ENCODE peak calls at places on chromosomes 6 and 20, in six cellular contexts. Y is Peyer's patch, J is lower lobe of right lung, T is fibroblast of pulmonary artery, D is fibroblast of the aortic adventitia, O is WERI-Rb-1. S is an unnamed sample.

GRCh38 chr6:110660066-110660655 is 155.1 kb downstream of the CDK19 start:
- DNase-seq in Y (no peak), J (no peak), T (no peak), D (no peak), O (no peak), S (no peak)

GRCh38 chr6:20212392-20213111 is at the start of gene MBOAT1:
- DNase-seq in Y (peak; percentile 91), J (peak; percentile 94), T (peak; percentile 92), D (peak; percentile 83), O (peak; percentile 96), S (peak; percentile 92)

GRCh38 chr20:53940883-53941546 is 129.4 kb downstream of the BCAS1 start:
- DNase-seq in Y (no peak), J (no peak), T (peak; percentile 91), D (peak; percentile 87), O (no peak), S (peak; percentile 94)

GRCh38 chr6:129281173-129281796 is 398.3 kb downstream of the LAMA2 start:
- DNase-seq in Y (no peak), J (no peak), T (no peak), D (no peak), O (no peak), S (no peak)

GRCh38 chr6:35469711-35470662 is 1.8 kb downstream of the RPL10A start:
- DNase-seq in Y (no peak), J (no peak), T (no peak), D (peak; percentile 31), O (peak; percentile 79), S (no peak)

GRCh38 chr20:23391707-23392310 is 29.5 kb downstream of the NAPB start:
- DNase-seq in Y (no peak), J (no peak), T (no peak), D (no peak), O (no peak), S (no peak)

GRCh38 chr20:42714298-42715141 is 475.2 kb downstream of the PTPRT start:
- DNase-seq in Y (no peak), J (no peak), T (no peak), D (no peak), O (no peak), S (no peak)

GRCh38 chr6:106927531-106928398 is 46.8 kb downstream of the CD24 start:
- DNase-seq in Y (no peak), J (no peak), T (peak; percentile 52), D (peak; percentile 47), O (no peak), S (peak; percentile 6)

GRCh38 chr6:159229526-159229925 is 60.3 kb downstream of the FNDC1 start:
- DNase-seq in Y (no peak), J (no peak), T (no peak), D (no peak), O (no peak), S (peak; percentile 47)

GRCh38 chr6:53862517-53863457 is 68.0 kb downstream of the LRRC1 start:
- DNase-seq in Y (no peak), J (no peak), T (peak; percentile 55), D (peak; percentile 72), O (no peak), S (peak; percentile 87)

GRCh38 chr6:21522773-21523490 is 70.6 kb upstream of the SOX4 start:
- DNase-seq in Y (no peak), J (no peak), T (no peak), D (no peak), O (peak; percentile 76), S (no peak)

GRCh38 chr6:71124340-71124739 is 164.3 kb upstream of the OGFRL1 start:
- DNase-seq in Y (no peak), J (no peak), T (peak; percentile 28), D (no peak), O (no peak), S (no peak)

GRCh38 chr6:160139420-160139851 is 17.8 kb downstream of the SLC22A1 start:
- DNase-seq in Y (no peak), J (no peak), T (peak; percentile 90), D (peak; percentile 83), O (no peak), S (peak; percentile 71)

GRCh38 chr6:24907959-24908358 is 27.8 kb downstream of the RIPOR2 start:
- DNase-seq in Y (no peak), J (no peak), T (no peak), D (no peak), O (no peak), S (no peak)

GRCh38 chr6:33651403-33651802 is 30.3 kb downstream of the ITPR3 start:
- DNase-seq in Y (no peak), J (no peak), T (no peak), D (no peak), O (no peak), S (no peak)

GRCh38 chr6:142569676-142570075 is 267.9 kb downstream of the ADGRG6 start:
- DNase-seq in Y (no peak), J (no peak), T (peak; percentile 7), D (peak; percentile 4), O (no peak), S (peak; percentile 12)

GRCh38 chr6:168333039-168333438 is 13.5 kb upstream of the DACT2 start:
- DNase-seq in Y (no peak), J (no peak), T (peak; percentile 9), D (no peak), O (no peak), S (no peak)
- TF ChIP-seq CTCF in Y (no peak), J (peak; percentile 16), T (peak; percentile 40), D (peak; percentile 29), O (peak; percentile 67), S (peak; percentile 32)

DNA sequence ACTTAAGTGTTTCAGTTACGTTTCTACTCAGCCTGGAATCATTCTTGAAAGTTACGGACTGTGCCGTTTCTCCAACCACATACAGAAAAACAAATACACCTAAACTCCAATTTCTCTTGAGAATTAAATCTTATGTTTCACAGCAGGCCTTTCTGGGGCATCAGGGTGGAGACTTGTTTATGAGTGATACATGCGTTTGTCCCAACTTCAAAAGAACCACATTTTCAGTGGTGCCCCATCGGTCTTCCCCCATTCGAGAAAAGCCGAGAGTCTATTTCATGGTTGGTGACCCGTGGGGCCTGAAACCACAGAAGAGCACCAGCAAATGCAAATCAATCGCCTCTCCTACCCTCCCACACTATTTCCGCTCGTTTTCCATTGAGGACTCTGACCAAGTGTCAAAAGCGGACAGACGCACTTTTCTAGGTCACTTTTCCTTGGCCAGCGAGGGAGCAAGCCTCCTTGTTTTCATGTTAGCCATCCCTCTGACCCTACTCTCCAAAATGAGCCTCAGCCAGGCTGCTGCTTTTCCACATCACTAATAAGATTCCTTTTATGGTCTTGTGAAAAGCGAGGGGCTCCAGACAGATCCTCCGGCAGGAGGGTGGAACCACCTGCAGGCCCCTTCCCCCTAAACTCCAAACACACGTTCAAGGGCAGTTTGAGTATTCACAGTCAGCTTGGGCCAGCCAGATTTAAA is 3.1 kb downstream of the JAG1 start:
- DNase-seq in Y (no peak), J (no peak), T (no peak), D (peak; percentile 56), O (peak; percentile 23), S (no peak)
- H3K4me3 ChIP-seq in Y (peak overlapping the region; percentile 84), J (peak overlapping the region; percentile 81), T (peak overlapping the region; percentile 95), D (peak overlapping the region; percentile 76), O (no peak overlapping the region), S (peak overlapping the region; percentile 82)

GRCh38 chr6:37025621-37026466 is 20.4 kb downstream of the FGD2 start:
- DNase-seq in Y (no peak), J (peak; percentile 34), T (no peak), D (no peak), O (no peak), S (no peak)

GRCh38 chr6:37027811-37028469 is 22.5 kb downstream of the FGD2 start:
- DNase-seq in Y (no peak), J (peak; percentile 36), T (no peak), D (no peak), O (no peak), S (no peak)

GRCh38 chr6:37022135-37022863 is 16.8 kb downstream of the FGD2 start:
- DNase-seq in Y (no peak), J (peak; percentile 28), T (no peak), D (no peak), O (no peak), S (no peak)

GRCh38 chr6:37027036-37027720 is 21.7 kb downstream of the FGD2 start:
- DNase-seq in Y (no peak), J (peak; percentile 38), T (no peak), D (no peak), O (no peak), S (no peak)

GRCh38 chr6:37024665-37025337 is 19.3 kb downstream of the FGD2 start:
- DNase-seq in Y (no peak), J (peak; percentile 52), T (no peak), D (no peak), O (no peak), S (peak; percentile 58)
- TF ChIP-seq CTCF in Y (no peak), J (no peak), T (no peak), D (no peak), O (no peak), S (no peak)

DNA sequence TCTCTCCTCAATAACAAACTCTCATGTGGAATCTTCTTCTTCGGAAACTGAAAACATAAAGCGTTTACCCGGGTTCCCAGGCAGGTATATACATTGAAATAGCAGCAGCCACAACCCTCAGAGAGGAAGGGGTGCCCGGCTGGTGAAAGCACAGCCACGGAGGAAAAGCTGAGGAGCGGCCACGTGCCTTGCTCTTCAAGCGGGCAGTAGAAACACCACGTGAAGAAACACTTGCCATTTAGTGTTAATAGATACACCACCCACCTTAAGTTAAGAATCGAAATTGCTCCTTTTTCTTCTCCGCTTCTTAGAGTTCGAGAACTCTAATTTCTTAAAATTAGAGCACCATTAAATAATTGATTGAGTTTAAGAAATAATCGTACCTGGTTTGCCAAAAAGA is 305 bp downstream of the THBS2 start:
- DNase-seq in Y (peak; percentile 34), J (no peak), T (peak; percentile 45), D (no peak), O (no peak), S (no peak)
- H3K4me3 ChIP-seq in Y (peak overlapping the region; percentile 32), J (peak overlapping the region; percentile 43), T (peak overlapping the region; percentile 75), D (peak overlapping the region; percentile 100), O (no peak overlapping the region), S (peak overlapping the region; percentile 95)

GRCh38 chr20:3739926-3740599 is 7.6 kb downstream of the HSPA12B start:
- DNase-seq in Y (no peak), J (no peak), T (no peak), D (no peak), O (no peak), S (no peak)
- TF ChIP-seq CTCF in Y (no peak), J (no peak), T (no peak), D (no peak), O (no peak), S (no peak)

GRCh38 chr6:155755452-155755851 is 299.8 kb upstream of the NOX3 start:
- DNase-seq in Y (no peak), J (no peak), T (peak; percentile 4), D (no peak), O (no peak), S (no peak)
- H3K4me3 ChIP-seq in Y (no peak overlapping the region), J (no peak overlapping the region), T (no peak overlapping the region), D (no peak overlapping the region), O (no peak overlapping the region), S (no peak overlapping the region)

GRCh38 chr20:58883243-58883691 is 30.8 kb downstream of the GNAS start:
- DNase-seq in Y (no peak), J (no peak), T (no peak), D (no peak), O (no peak), S (peak; percentile 82)

GRCh38 chr20:58882704-58883089 is 30.2 kb downstream of the GNAS start:
- DNase-seq in Y (no peak), J (no peak), T (no peak), D (no peak), O (no peak), S (no peak)

GRCh38 chr20:58878399-58878798 is 25.9 kb downstream of the GNAS start:
- DNase-seq in Y (no peak), J (no peak), T (no peak), D (no peak), O (no peak), S (no peak)

GRCh38 chr20:58880441-58880840 is 27.9 kb downstream of the GNAS start:
- DNase-seq in Y (no peak), J (no peak), T (no peak), D (no peak), O (no peak), S (no peak)

GRCh38 chr20:58880994-58881752 is 28.7 kb downstream of the GNAS start:
- DNase-seq in Y (no peak), J (no peak), T (no peak), D (no peak), O (no peak), S (no peak)
- TF ChIP-seq CTCF in Y (no peak), J (no peak), T (peak; percentile 25), D (peak; percentile 5), O (no peak), S (no peak)

S was measured in AG10803.